ENCODE peak calls at places on chromosomes 6 and 20, in four cellular contexts. Y is SK-N-SH, O is H1, Q is HepG2. A is an unnamed sample.

GRCh38 chr20:63530788-63531160 is 6.4 kb downstream of the PTK6 start:
- DNase-seq in O (no peak), Q (no peak), Y (peak), A (no peak)

GRCh38 chr6:134551245-134551960 is 233.5 kb upstream of the SGK1 start:
- DNase-seq in Y (no peak), Q (no peak), O (no peak), A (no peak)

GRCh38 chr20:63942250-63943006 is 13.8 kb downstream of the UCKL1 start:
- DNase-seq in O (peak), Y (no peak), Q (no peak), A (no peak)

GRCh38 chr20:53800883-53801604 is 207.4 kb upstream of the ZNF217 start:
- DNase-seq in Q (peak), Y (no peak), O (no peak), A (no peak)

GRCh38 chr6:130760006-130760405 is 67.2 kb upstream of the SMLR1 start:
- DNase-seq in Y (peak), O (no peak), Q (peak), A (no peak)

GRCh38 chr6:5636210-5637030 is 370.3 kb downstream of the NRN1 start:
- DNase-seq in O (no peak), Q (no peak), Y (no peak), A (no peak)

GRCh38 chr6:154732538-154732823 is 735 bp upstream of the SCAF8 start:
- DNase-seq in Q (no peak), O (peak), Y (peak), A (no peak)

GRCh38 chr6:149439626-149440025 is 39.6 kb downstream of the SUMO4 start:
- DNase-seq in Q (no peak), Y (no peak), O (no peak), A (no peak)

GRCh38 chr6:28531479-28532128 is 5.9 kb downstream of the GPX5 start:
- DNase-seq in Q (peak), Y (no peak), O (no peak), A (no peak)

GRCh38 chr6:126633362-126633761 is 293.4 kb downstream of the CENPW start:
- DNase-seq in O (no peak), Q (no peak), Y (no peak), A (no peak)

GRCh38 chr6:24595910-24596525 is 50.0 kb downstream of the KIAA0319 start:
- DNase-seq in Y (no peak), Q (no peak), O (no peak), A (no peak)

GRCh38 chr6:169046483-169047192 is 207.0 kb downstream of the THBS2 start:
- DNase-seq in Q (no peak), Y (no peak), O (no peak), A (no peak)

GRCh38 chr6:169046021-169046420 is 207.6 kb downstream of the THBS2 start:
- DNase-seq in O (no peak), Q (no peak), Y (no peak), A (no peak)

GRCh38 chr6:169048806-169049205 is 204.8 kb downstream of the THBS2 start:
- DNase-seq in O (no peak), Q (no peak), Y (no peak), A (no peak)

GRCh38 chr6:169047345-169047744 is 206.3 kb downstream of the THBS2 start:
- DNase-seq in Y (no peak), Q (no peak), O (no peak), A (no peak)

GRCh38 chr6:169048185-169048584 is 205.5 kb downstream of the THBS2 start:
- DNase-seq in Y (no peak), O (no peak), Q (no peak), A (no peak)
- TF ChIP-seq GABPA in Y (no peak), O (no peak), Q (no peak), A (no peak)

GRCh38 chr6:84791233-84791632 is 26.8 kb upstream of the TBX18 start:
- DNase-seq in O (no peak), Q (no peak), Y (no peak), A (no peak)
- TF ChIP-seq CHD2 in O (no peak), Q (no peak), Y (no peak), A (no peak)

DNA sequence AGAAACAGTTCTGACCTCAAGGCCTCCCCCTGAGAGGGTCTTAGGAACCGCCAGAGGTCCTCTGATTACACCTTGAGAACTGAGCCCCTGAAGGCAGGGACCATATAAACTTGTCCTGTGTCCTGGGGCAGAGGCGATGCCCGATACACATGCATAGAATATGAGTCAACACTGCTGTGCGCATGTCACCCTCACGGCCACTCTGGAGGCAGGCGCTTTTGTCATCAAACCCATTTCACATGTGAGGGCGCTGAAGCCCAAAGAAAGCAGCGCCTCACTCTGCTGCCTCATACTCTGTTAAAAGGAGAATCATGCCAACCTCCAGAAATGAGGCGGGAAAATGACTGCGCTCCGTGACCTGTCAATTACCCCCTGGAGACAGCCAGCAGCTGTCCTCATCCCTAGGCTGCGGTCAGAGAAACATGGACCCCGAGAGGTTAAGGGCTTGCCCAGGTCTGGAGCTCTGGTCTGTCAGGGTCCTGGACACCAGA is 158.3 kb downstream of the GRM4 start:
- DNase-seq in O (no peak), Q (no peak), Y (no peak), A (no peak)
- TF ChIP-seq GABPA in O (no peak), Q (no peak), Y (no peak), A (no peak)

GRCh38 chr6:26436018-26436417 is 4.3 kb upstream of the BTN3A3 start:
- DNase-seq in O (no peak), Y (no peak), Q (no peak), A (no peak)

GRCh38 chr6:26431258-26432162 is 8.8 kb upstream of the BTN3A3 start:
- DNase-seq in Y (no peak), Q (no peak), O (no peak), A (no peak)

GRCh38 chr6:26430787-26431186 is 9.5 kb upstream of the BTN3A3 start:
- DNase-seq in Q (no peak), O (no peak), Y (no peak), A (no peak)

GRCh38 chr6:26428206-26428605 is 12.1 kb upstream of the BTN3A3 start:
- DNase-seq in Y (no peak), O (no peak), Q (no peak), A (no peak)

DNA sequence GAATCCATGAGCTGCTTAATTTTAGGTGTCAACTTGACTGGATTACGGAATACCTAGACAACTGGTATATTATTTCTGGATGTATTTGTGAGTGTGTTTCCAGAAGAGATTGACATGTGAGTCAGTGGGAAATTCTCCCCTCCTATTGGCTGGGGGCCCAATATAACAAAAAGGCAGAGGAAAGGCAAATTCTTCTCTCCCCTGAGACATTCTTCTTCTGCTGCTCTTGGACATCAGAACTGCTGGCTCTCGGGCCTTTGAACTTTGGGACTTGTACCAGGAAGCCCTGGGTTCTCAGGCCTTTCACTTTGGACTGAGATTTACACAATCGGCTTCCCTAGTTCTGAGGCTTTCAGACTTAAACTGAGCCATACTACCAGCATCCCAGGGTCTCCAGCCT is 7.7 kb upstream of the BTN3A3 start:
- DNase-seq in O (no peak), Y (no peak), Q (peak), A (no peak)
- TF ChIP-seq CHD2 in O (no peak), Y (no peak), Q (no peak), A (no peak)

GRCh38 chr20:60131375-60131774 is 173.2 kb downstream of the CDH26 start:
- DNase-seq in Q (no peak), Y (no peak), O (no peak), A (no peak)
- TF ChIP-seq GABPA in Q (no peak), Y (no peak), O (no peak), A (no peak)

A was measured in GM12878.